ENCODE peak calls at places on chromosomes 5 and 9, in nine cellular contexts. U is colonic mucosa, V is A549, P is right atrium auricular region, Q is mammary epithelial cell, A is left lung, I is body of pancreas, F is GM23248, O is HL-60. R is an unnamed sample.

GRCh38 chr5:126449751-126450271 is 26.6 kb downstream of the GRAMD2B start:
- DNase-seq in F (peak), I (no peak), O (no peak), Q (peak), A (no peak), P (no peak), U (no peak), V (no peak), R (no peak)

GRCh38 chr5:8827701-8828100 is 718.2 kb downstream of the SEMA5A start:
- DNase-seq in Q (no peak), I (no peak), P (no peak), O (no peak), U (no peak), V (no peak), F (peak), A (no peak), R (no peak)

GRCh38 chr5:28954074-28954473 is 1915.7 kb upstream of the CDH9 start:
- DNase-seq in P (no peak), O (no peak), I (no peak), U (no peak), V (no peak), Q (peak), F (no peak), A (no peak), R (no peak)

GRCh38 chr9:115369322-115369957 is 251.5 kb upstream of the TNC start:
- DNase-seq in O (no peak), I (no peak), A (no peak), Q (peak), V (no peak), U (no peak), P (no peak), F (peak), R (no peak)

GRCh38 chr5:158470764-158471163 is 611.8 kb upstream of the CLINT1 start:
- DNase-seq in A (no peak), Q (no peak), U (no peak), V (no peak), P (no peak), F (no peak), O (no peak), I (no peak), R (no peak)

GRCh38 chr5:135085133-135085935 is 51.3 kb upstream of the PITX1 start:
- DNase-seq in A (no peak), I (no peak), Q (peak), P (no peak), O (no peak), U (no peak), F (peak), V (peak), R (no peak)

GRCh38 chr9:125690679-125691078 is 16.3 kb downstream of the MAPKAP1 start:
- DNase-seq in A (no peak), Q (no peak), F (no peak), I (no peak), U (no peak), O (no peak), P (no peak), V (no peak), R (no peak)

GRCh38 chr5:180922932-180923331 is 24.0 kb downstream of the BTNL8 start:
- DNase-seq in V (no peak), Q (no peak), O (no peak), A (no peak), I (no peak), P (no peak), F (no peak), U (no peak), R (no peak)

DNA sequence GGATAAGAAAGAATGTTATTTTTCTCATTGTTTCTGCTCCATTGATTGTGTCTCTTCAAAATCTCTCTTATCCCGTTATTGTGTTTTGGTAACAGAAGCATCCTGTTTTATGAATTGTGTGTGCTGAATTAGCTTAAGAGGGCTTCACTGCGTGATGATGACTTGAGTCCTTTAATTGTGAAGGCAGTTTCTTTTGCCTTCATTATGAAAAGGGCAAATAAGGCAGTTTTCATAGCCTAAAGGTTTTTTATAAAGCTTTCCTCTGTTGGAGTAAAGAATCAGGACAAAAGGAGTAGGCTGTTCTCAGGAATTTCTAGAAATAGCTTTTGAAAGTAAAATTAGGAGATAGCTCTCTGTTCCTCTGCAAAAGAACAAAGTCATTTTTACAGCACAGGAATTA is 169.8 kb downstream of the FOCAD start:
- DNase-seq in A (no peak), U (no peak), F (no peak), Q (no peak), V (no peak), I (no peak), O (no peak), P (no peak), R (no peak)
- H3K27ac ChIP-seq in A (no peak), U (no peak), F (no peak), Q (no peak), V (no peak), I (no peak), O (no peak), P (no peak), R (no peak)

DNA sequence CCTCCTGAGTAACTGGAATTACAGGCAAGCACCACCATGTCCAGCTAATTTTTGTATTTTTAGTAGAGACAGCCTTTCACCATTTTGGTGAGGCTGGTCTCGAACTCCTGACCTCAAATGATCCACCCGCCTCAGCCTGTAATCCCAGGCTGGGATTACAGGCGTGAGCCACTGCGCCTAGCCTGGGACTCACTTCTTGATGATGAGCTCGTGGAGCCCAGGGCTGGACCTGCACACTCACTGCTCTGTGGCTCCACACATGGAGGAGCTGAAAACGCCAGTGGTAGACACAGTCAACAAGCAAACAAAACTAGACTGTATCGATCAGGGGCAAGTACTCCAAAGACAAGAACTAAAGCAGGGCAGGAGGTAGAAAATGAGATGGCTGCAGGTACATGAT is 59.8 kb upstream of the RPL26L1 start:
- DNase-seq in V (no peak), P (no peak), O (no peak), F (no peak), Q (no peak), I (no peak), U (no peak), A (no peak), R (no peak)
- H3K27ac ChIP-seq in V (peak), P (peak), O (no peak), F (peak), Q (no peak), I (no peak), U (no peak), A (no peak), R (no peak)

GRCh38 chr9:35515766-35516165 is 25.9 kb downstream of the RUSC2 start:
- DNase-seq in V (no peak), I (no peak), U (no peak), A (peak), F (peak), O (no peak), Q (no peak), P (no peak), R (no peak)

GRCh38 chr9:35510366-35510744 is 20.4 kb downstream of the RUSC2 start:
- DNase-seq in U (no peak), O (no peak), Q (no peak), F (no peak), V (no peak), I (no peak), A (no peak), P (no peak), R (no peak)

GRCh38 chr9:35508069-35508468 is 18.2 kb downstream of the RUSC2 start:
- DNase-seq in I (no peak), Q (no peak), O (no peak), V (no peak), A (no peak), F (peak), U (no peak), P (no peak), R (no peak)

GRCh38 chr9:35510745-35511428 is 21.0 kb downstream of the RUSC2 start:
- DNase-seq in I (peak), P (peak), O (no peak), Q (peak), V (peak), U (peak), A (peak), F (peak), R (peak)

DNA sequence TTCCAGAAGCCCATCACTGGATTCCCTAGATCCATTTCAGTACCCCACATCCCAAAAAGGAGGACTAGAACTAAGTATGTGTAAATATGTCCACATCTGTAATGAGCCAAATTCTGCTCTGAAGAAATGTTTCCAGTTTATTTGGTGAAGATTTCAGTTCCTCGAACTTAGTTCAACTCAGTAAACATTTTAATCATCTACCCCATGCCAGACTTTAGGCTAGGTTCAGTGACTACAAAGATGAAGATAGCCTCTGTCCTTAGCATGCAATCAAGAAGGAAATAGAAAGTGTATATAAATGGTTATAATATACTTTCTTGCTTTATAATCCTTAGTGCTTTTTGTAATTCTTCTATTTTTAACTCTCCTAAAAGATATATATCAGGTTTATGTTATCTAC is 21.5 kb downstream of the RUSC2 start:
- DNase-seq in Q (no peak), P (no peak), O (no peak), A (no peak), F (no peak), V (no peak), U (no peak), I (no peak), R (no peak)
- H3K27ac ChIP-seq in Q (no peak), P (peak), O (no peak), A (peak), F (peak), V (peak), U (peak), I (peak), R (peak)

GRCh38 chr5:130541617-130542221 is 623.3 kb downstream of the HINT1 start:
- DNase-seq in Q (peak), I (no peak), V (no peak), U (no peak), A (no peak), F (peak), P (no peak), O (no peak), R (no peak)
- H3K27ac ChIP-seq in Q (peak), I (no peak), V (peak), U (no peak), A (no peak), F (no peak), P (no peak), O (no peak), R (no peak)

GRCh38 chr9:88533951-88534455 is 975 bp upstream of the NXNL2 start:
- DNase-seq in O (peak), P (no peak), Q (no peak), F (peak), A (peak), U (peak), I (no peak), V (peak), R (peak)
- H3K27ac ChIP-seq in O (peak), P (peak), Q (no peak), F (peak), A (peak), U (peak), I (peak), V (peak), R (peak)

GRCh38 chr5:76735762-76736545 is 20.0 kb downstream of the F2R start:
- DNase-seq in U (no peak), V (no peak), I (no peak), F (no peak), O (no peak), A (no peak), Q (no peak), P (no peak), R (no peak)
- H3K27ac ChIP-seq in U (no peak), V (peak), I (no peak), F (no peak), O (no peak), A (no peak), Q (no peak), P (no peak), R (no peak)

GRCh38 chr9:94993141-94993820 is 266.8 kb downstream of the AOPEP start:
- DNase-seq in A (no peak), U (no peak), O (no peak), V (no peak), F (no peak), P (no peak), Q (no peak), I (no peak), R (no peak)
- H3K27ac ChIP-seq in A (peak), U (no peak), O (no peak), V (peak), F (no peak), P (peak), Q (no peak), I (peak), R (peak)

DNA sequence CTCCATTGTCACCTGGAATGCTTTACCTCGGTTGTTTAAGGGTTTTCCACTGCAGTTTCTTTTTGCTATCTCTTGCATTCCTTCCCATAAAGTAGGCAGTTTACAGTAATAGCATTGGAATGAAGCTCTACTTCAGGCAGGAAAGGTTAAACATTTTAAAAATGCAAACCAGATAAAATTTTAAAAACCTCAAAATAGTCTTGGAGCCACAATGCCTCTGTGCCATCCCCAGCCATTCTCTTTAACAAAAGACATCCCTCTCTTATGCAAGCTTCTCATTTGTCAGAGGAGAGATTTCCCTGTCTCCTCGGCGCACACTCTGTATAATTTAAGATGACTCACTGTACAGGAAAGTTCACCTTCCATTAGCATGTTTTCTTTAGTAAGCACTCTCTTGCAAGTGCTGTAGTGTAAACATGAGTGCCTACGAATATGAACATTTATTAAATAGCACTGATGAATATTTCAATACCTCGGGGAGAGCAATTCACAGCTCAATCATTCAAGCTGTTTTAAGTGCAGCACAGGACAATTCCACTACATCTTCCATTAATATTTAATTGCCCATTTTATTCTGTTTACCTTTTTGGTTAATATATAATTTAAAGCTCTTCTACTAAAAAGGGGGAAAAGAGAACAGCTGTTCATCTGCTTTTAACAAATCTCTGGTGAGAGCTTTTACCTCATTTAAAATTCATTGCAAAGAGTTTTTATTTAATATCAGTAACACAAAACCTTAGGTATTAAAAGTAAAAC is 343.6 kb downstream of the SPATA31D1 start:
- DNase-seq in A (no peak), O (no peak), F (peak), P (no peak), U (no peak), Q (peak), V (peak), I (no peak), R (no peak)
- H3K27ac ChIP-seq in A (no peak), O (no peak), F (peak), P (no peak), U (no peak), Q (peak), V (peak), I (no peak), R (peak)

DNA sequence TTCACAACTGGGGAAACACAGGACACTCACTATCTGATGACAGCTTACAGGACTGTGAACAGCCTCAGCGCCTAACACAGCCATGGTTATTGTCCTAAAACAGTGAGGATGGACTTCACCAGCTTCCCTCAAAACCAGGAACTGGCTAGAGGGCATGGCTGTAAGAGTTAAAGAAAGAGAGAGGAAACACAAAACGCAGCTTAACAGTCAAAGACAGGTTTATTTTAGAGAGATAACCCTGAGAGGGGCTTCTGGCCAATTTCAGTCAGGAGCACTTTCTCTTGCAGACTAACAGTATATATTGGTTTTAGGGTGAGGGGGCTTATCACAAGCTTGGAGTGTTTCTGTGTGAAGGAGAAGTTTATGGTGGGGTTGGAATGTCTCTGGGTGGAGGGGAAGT is 35.7 kb upstream of the RANBP17 start:
- DNase-seq in A (no peak), F (no peak), P (no peak), U (no peak), O (no peak), Q (no peak), I (no peak), V (no peak), R (no peak)
- H3K27ac ChIP-seq in A (no peak), F (no peak), P (no peak), U (no peak), O (no peak), Q (no peak), I (no peak), V (no peak), R (no peak)